ENCODE peak calls at places on chromosome 5, in four cellular contexts. Y is SJSA1, N is cardiac muscle cell, Q is heart left ventricle. U is an unnamed sample. For H3K9me3, the result is how much of the 10 kb centered on the place peaks cover.

GRCh38 chr5:167633931-167634341 is 657.5 kb upstream of the WWC1 start:
- DNase-seq in Y (no peak), N (peak), Q (no peak), U (no peak)

GRCh38 chr5:160089549-160089948 is 29.7 kb downstream of the PWWP2A start:
- DNase-seq in Y (no peak), N (no peak), Q (no peak), U (no peak)

GRCh38 chr5:96079075-96079474 is 117.4 kb upstream of the ELL2 start:
- DNase-seq in Y (no peak), N (peak), Q (no peak), U (no peak)

GRCh38 chr5:43019615-43020293 is 20.4 kb downstream of the ANXA2R start:
- DNase-seq in Y (no peak), N (peak), Q (peak), U (peak)

GRCh38 chr5:125659316-125660071 is 763.7 kb upstream of the GRAMD2B start:
- DNase-seq in Y (no peak), N (peak), Q (no peak), U (no peak)

GRCh38 chr5:27318701-27319100 is 280.3 kb upstream of the CDH9 start:
- DNase-seq in Y (no peak), N (no peak), Q (no peak), U (no peak)

GRCh38 chr5:1751026-1751863 is 48.4 kb downstream of the MRPL36 start:
- DNase-seq in Y (peak), N (no peak), Q (no peak), U (no peak)

GRCh38 chr5:143931389-143931984 is 119.5 kb downstream of the HMHB1 start:
- DNase-seq in Y (no peak), N (no peak), Q (peak), U (no peak)

GRCh38 chr5:177988989-177989625 is 6.9 kb downstream of the PROP1 start:
- DNase-seq in Y (no peak), N (no peak), Q (no peak), U (no peak)

GRCh38 chr5:76946090-76946489 is 6.8 kb upstream of the CRHBP start:
- DNase-seq in Y (no peak), N (no peak), Q (no peak), U (no peak)

GRCh38 chr5:31645420-31646081 is 6.6 kb downstream of the PDZD2 start:
- DNase-seq in Y (no peak), N (no peak), Q (peak), U (no peak)

GRCh38 chr5:173919443-173919842 is 31.3 kb downstream of the CPEB4 start:
- DNase-seq in Y (no peak), N (no peak), Q (no peak), U (no peak)

GRCh38 chr5:8098044-8098443 is 229.1 kb downstream of the MTRR start:
- DNase-seq in Y (no peak), N (peak), Q (no peak), U (no peak)

GRCh38 chr5:76688836-76689235 is 27.1 kb upstream of the F2R start:
- DNase-seq in Y (no peak), N (no peak), Q (no peak), U (no peak)

GRCh38 chr5:135230326-135230925 is 168.6 kb downstream of the MACROH2A1 start:
- DNase-seq in Y (no peak), N (peak), Q (peak), U (no peak)

GRCh38 chr5:148956632-148957385 is 106.1 kb downstream of the SH3TC2 start:
- DNase-seq in Y (no peak), N (no peak), Q (no peak), U (no peak)

GRCh38 chr5:81819556-81820314 is 68.8 kb upstream of the SSBP2 start:
- DNase-seq in Y (no peak), N (peak), Q (no peak), U (no peak)

GRCh38 chr5:67748165-67748690 is 467.3 kb upstream of the PIK3R1 start:
- DNase-seq in Y (no peak), N (no peak), Q (no peak), U (no peak)

GRCh38 chr5:67747096-67747495 is 468.5 kb upstream of the PIK3R1 start:
- DNase-seq in Y (no peak), N (no peak), Q (no peak), U (no peak)

GRCh38 chr5:67752357-67752708 is 463.2 kb upstream of the PIK3R1 start:
- DNase-seq in Y (no peak), N (no peak), Q (no peak), U (no peak)
- H3K9me3 ChIP-seq in Y (under half), N (under half), Q (under half), U (under half)

DNA sequence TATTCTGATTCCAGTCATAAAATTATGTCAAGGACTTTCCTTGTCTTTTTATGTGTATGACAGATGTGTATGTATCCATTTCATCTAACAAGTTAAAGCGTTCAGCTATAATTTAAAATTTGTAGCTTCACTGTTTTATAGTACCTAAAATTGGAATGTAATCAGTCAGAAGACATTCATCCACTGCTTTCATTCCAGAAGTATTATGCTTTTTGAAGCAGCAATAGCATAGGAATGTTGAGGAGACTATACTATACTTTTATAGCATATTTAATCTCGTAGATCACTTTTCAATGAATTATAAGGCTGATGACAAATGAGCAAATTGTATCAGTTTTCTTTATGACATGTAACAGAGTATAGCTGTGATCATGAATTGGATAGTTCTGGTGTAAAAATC is 6.9 kb downstream of the PCDHGA12 start:
- DNase-seq in Y (no peak), N (no peak), Q (no peak), U (no peak)
- H3K9me3 ChIP-seq in Y (under half), N (under half), Q (under half), U (under half)

DNA sequence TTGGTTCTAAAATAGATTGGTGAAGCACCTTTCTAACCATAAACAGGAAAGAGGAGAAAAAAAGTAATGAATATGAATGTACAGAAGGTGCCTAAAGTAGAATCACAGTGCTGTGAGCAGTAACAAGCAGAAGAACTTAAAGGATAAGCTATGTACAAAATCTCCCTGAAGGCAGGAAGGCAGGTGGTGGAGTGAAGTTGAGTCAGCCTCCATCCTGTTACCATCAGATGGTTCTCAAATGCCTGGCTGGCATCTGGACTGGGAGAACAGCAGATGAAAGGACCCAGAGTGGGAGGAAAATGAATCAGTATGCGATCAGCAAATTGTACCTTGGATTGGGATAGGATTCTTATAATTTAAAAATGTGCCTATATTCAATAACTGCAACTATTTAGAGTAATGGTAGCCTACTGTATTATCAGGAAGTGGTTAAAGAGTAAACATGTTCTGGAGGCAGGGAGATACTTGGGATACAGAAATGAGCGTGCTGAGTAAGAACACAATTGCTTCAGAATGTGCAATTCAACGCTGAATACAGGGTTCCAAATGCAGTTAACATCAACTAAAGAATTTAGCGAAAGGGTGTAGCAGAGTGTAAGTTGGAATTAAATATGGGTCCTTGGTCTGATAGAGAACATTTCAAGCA is 21.1 kb upstream of the FER start:
- DNase-seq in Y (no peak), N (no peak), Q (no peak), U (no peak)
- H3K9me3 ChIP-seq in Y (under half), N (under half), Q (under half), U (under half)

GRCh38 chr5:165094782-165095181 is 1589.4 kb downstream of the MAT2B start:
- DNase-seq in Y (no peak), N (no peak), Q (no peak), U (no peak)
- H3K9me3 ChIP-seq in Y (under half), N (under half), Q (under half), U (under half)

DNA sequence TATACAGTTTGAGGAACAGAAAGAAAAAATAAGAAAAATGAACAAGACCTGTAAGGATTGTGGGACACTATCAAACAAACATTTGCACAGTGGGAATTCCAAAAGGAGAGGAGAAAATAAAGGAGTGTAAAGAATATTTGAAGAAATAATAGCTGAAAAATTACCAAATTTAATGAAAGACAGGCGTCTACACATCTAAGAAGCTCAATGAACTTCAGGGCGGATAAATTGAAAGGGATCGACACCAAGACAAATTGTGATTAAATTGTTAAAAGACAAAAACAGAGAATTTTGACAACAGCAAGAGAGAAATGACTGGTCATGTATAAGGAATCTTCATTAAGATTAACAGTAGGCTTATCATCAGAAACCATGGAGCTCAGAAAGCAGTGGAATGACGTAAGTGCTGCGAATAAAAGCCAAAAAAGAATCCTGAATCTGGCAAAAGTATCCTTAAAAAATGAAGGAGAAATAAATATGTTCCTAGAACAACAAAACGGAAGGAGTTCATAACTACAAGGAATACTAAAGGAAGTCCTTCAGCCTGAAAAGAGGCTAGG is 3.5 kb upstream of the SLC38A9 start:
- DNase-seq in Y (no peak), N (peak), Q (no peak), U (no peak)
- H3K9me3 ChIP-seq in Y (under half), N (under half), Q (under half), U (under half)

DNA sequence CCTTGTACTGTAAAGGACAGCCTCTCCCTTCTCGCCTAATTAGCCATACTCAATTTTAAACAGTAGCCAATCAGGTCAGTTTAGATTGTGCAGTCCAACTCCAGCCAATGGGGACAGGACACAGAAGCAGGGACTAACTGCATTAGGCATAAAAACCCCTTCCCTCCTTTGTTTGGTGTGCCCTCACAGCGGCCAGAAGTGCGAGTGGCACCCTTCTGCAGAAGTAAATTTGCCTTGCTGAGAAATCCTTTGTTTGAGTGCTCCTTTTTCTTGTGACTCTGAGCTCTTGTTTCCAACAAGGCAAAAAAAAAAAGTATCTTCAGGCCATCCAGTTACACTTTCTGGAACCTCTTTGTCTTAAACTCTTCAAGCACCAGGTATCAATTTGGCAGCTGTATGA is 97.4 kb downstream of the FAM114A2 start:
- DNase-seq in Y (no peak), N (no peak), Q (no peak), U (no peak)
- H3K9me3 ChIP-seq in Y (under half), N (under half), Q (under half), U (under half)

GRCh38 chr5:141398608-141399007 is 861 bp downstream of the PCDHGB5 start:
- DNase-seq in Y (no peak), N (no peak), Q (no peak), U (no peak)
- H3K9me3 ChIP-seq in Y (under half), N (under half), Q (under half), U (under half)

U was measured in T-helper 17 cell.